ENCODE peak calls at places on chromosomes 13 and 19, in four cellular contexts. A is SK-N-SH, V is K562, H is GM12878. E is an unnamed sample.
A peak's percentile ranks its signal among the peaks of the same experiment; 100 is the strongest.

GRCh38 chr13:44402902-44403719 is 29.5 kb downstream of the SERP2 start:
- DNase-seq in A (no peak), V (no peak), H (no peak), E (no peak)

GRCh38 chr19:8607386-8607785 is 3.1 kb downstream of the ADAMTS10 start:
- DNase-seq in A (no peak), H (no peak), V (no peak), E (no peak)

GRCh38 chr13:35818577-35819165 is 312.5 kb downstream of the DCLK1 start:
- DNase-seq in V (peak; percentile 8), A (peak; percentile 51), H (no peak), E (no peak)

GRCh38 chr19:6167115-6167514 is 31.6 kb downstream of the ACSBG2 start:
- DNase-seq in A (no peak), V (no peak), H (no peak), E (no peak)

GRCh38 chr13:19179916-19180315 is 1.7 kb downstream of the TUBA3C start:
- DNase-seq in V (no peak), H (no peak), A (no peak), E (no peak)

GRCh38 chr19:33245948-33246728 is 20.5 kb upstream of the SLC7A10 start:
- DNase-seq in V (no peak), A (peak; percentile 38), H (no peak), E (peak; percentile 46)

GRCh38 chr19:15091918-15092753 is 10.1 kb downstream of the OR1I1 start:
- DNase-seq in V (no peak), H (no peak), A (peak; percentile 50), E (peak; percentile 35)

GRCh38 chr13:97574926-97575325 is 141.0 kb downstream of the RAP2A start:
- DNase-seq in V (peak; percentile 10), H (no peak), A (no peak), E (peak; percentile 58)

GRCh38 chr13:24882665-24883064 is 118.7 kb downstream of the RNF17 start:
- DNase-seq in H (no peak), V (no peak), A (no peak), E (no peak)

GRCh38 chr19:16026131-16026530 is 50.2 kb upstream of the TPM4 start:
- DNase-seq in A (peak; percentile 7), H (no peak), V (no peak), E (no peak)

GRCh38 chr13:112686987-112687386 is 2.9 kb upstream of the ATP11A start:
- DNase-seq in V (no peak), H (no peak), A (no peak), E (no peak)

GRCh38 chr13:73299787-73300186 is 241.0 kb downstream of the KLF5 start:
- DNase-seq in A (no peak), V (no peak), H (no peak), E (no peak)

GRCh38 chr19:28207244-28207643 is 1005.7 kb downstream of the UQCRFS1 start:
- DNase-seq in V (no peak), A (no peak), H (no peak), E (no peak)
- TF ChIP-seq USF1 in V (no peak), A (no peak), H (no peak), E (no peak)

DNA sequence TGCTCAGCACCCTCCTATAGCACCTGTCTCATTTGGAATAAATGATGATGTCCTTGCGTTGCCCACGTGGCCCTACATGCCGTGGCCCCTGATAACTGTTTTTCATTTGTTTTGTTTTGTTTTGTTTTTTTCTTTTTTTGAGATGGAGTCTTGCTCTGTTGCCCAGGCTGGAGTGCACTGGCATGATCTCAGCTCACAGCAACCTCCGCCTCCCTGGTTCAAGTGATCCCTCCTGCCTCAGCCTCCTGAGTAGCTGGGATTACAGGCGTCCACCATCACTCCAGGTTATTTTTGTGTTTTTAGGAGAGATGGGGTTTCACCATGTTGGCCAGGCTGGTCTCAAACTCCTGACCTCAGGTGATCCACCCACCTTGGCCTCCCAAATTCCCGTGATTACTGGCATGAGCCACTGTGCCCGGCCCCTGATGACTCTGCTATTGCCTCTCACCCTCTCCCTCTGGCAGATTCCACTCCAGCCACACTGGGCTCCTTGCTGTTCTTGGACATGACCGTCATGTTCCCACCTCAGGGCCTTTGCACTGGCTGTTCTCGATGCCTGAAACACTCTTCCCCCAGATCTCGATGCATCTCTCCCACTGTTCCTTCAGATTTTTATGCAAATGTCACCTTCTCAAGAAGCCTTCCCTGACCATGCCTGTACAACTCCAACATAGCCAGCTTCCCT is 7.4 kb downstream of the C5AR2 start:
- DNase-seq in V (no peak), H (no peak), A (no peak), E (no peak)
- TF ChIP-seq USF1 in V (no peak), H (no peak), A (no peak), E (no peak)

GRCh38 chr19:18357442-18358264 is 17.3 kb downstream of the PGPEP1 start:
- DNase-seq in A (no peak), V (no peak), H (no peak), E (no peak)
- TF ChIP-seq USF1 in A (no peak), V (no peak), H (no peak), E (no peak)

DNA sequence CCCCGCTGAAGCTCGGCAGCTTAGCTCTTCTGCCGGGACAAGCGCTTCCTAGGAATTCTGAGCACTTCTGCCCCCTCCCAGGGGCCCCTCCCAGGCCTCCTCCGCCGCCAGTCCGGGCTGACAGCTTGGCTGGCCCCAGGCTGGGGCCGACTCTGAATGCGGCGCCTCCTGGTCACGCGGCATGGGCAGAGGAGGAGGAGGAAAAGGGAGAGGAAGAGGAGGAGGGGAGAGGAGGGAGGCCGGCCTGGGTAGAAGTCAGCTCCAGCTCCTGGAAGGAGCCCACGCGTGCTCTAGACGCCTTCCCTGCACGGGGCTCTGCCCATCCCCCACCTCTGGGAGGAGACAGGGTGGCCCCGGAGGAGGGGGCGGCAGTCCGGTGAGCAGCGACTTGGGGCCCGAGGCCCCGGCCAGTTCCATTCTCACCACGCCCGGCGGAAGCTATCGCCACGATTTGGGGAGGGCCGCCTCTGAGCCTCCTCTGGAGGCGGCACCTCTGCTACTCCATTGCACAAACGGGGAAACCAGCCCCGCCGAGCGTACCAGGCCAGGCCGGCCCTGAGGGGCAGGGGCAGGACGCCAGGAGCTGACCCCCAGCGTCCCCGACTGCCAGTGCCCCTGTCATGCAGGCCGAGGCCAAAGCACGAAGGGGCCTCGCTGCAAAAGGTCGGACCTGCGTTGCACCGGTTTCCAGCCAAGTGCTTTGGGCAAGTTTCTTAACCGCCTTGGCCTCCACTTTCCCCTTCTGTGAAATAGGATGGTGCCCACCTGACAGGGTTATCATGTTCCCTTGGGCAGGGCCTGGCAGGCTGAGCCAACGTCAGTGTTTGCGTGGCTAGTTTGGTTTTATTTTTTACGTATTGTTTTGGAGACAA is 31.6 kb downstream of the CCNE1 start:
- DNase-seq in V (no peak), H (no peak), A (no peak), E (peak; percentile 34)
- TF ChIP-seq USF1 in V (no peak), H (no peak), A (peak; percentile 6), E (no peak)

DNA sequence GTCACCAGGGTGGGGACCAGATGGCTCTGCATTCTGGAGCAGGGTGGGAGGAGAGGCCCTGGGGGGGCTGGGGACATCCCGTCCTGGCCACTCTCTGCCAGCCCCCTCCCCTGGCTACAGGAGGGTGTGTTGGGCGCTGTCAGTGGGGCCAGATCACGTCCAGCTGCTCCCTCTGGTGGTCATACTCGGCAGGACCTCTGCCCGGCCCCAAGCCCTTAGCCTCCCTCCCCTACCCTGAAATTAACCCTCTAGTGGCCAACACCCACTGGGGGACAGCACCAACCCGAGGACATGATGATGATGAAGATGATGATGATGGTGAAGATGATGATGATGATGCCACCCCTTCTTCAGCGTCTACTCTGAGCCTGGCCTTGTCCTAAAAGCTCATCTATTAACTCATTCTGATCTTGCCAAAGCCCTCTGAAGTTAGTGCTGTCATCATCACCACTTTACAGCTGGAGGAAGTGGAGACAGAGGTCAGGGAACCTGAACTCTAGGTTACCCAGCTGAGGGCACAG is 590 bp upstream of the LGI4 start:
- DNase-seq in H (no peak), V (peak; percentile 92), A (peak; percentile 98), E (peak; percentile 88)
- TF ChIP-seq USF1 in H (no peak), V (no peak), A (no peak), E (no peak)

DNA sequence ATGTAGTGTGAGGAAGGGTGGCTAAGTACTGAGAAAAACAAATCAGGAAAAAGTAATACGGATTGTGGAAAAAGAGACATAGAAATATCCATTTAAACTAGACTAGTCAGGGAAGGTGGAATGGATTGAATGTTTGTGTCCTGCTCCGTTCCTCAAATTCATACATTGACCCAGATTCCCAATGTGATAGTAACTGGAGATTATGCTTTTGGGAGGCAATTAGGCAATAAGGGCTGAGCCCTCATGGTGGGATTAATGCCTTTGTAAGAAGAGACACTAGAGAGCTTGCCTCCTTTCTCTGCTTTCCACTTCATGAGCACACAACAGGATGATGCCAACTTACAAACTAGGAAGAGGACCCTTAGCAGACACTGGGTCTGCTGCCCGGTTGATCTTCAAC is 765.2 kb upstream of the GPC6 start:
- DNase-seq in V (no peak), H (no peak), A (no peak), E (no peak)
- TF ChIP-seq USF1 in V (no peak), H (no peak), A (no peak), E (no peak)